ENCODE peak calls at places on chromosomes 5 and 9, in five cellular contexts. B, Y, T, R and A are unnamed samples.

GRCh38 chr5:135310328-135310989 is 88.6 kb downstream of the MACROH2A1 start:
- DNase-seq in B (no peak), Y (no peak), T (no peak), R (no peak), A (no peak)

GRCh38 chr9:90460220-90460619 is 182.4 kb downstream of the DIRAS2 start:
- DNase-seq in B (no peak), Y (no peak), T (no peak), R (no peak), A (no peak)

GRCh38 chr5:149799119-149799623 is 69.1 kb downstream of the PPARGC1B start:
- DNase-seq in B (peak), Y (no peak), T (no peak), R (peak), A (no peak)

GRCh38 chr5:33601881-33602280 is 161.1 kb downstream of the TARS1 start:
- DNase-seq in B (no peak), Y (no peak), T (no peak), R (no peak), A (no peak)

GRCh38 chr5:126600631-126601511 is at the start of gene PHAX:
- DNase-seq in B (peak), Y (peak), T (peak), R (peak), A (peak)

GRCh38 chr9:136829981-136830885 is 12.0 kb upstream of the AJM1 start:
- DNase-seq in B (no peak), Y (no peak), T (no peak), R (no peak), A (no peak)

GRCh38 chr9:1052908-1053590 is 2.9 kb downstream of the DMRT2 start:
- DNase-seq in B (no peak), Y (no peak), T (no peak), R (no peak), A (no peak)

GRCh38 chr5:59724482-59725392 is 168.8 kb downstream of the PDE4D start:
- DNase-seq in B (no peak), Y (peak), T (peak), R (peak), A (peak)

GRCh38 chr5:169161022-169161680 is 139.8 kb downstream of the SLIT3 start:
- DNase-seq in B (no peak), Y (no peak), T (no peak), R (peak), A (no peak)

GRCh38 chr9:116096046-116096445 is 57.5 kb upstream of the PAPPA start:
- DNase-seq in B (no peak), Y (no peak), T (no peak), R (no peak), A (no peak)

GRCh38 chr9:133584559-133585476 is 24.4 kb downstream of the FAM163B start:
- DNase-seq in B (no peak), Y (no peak), T (peak), R (peak), A (no peak)

GRCh38 chr9:135214054-135214640 is 126.7 kb downstream of the OLFM1 start:
- DNase-seq in B (no peak), Y (no peak), T (no peak), R (peak), A (no peak)

GRCh38 chr5:37751227-37751626 is 88.6 kb downstream of the GDNF start:
- DNase-seq in B (no peak), Y (no peak), T (no peak), R (no peak), A (no peak)

GRCh38 chr5:74940782-74941363 is 74.7 kb upstream of the FAM169A start:
- DNase-seq in B (no peak), Y (no peak), T (no peak), R (no peak), A (no peak)

GRCh38 chr9:89448381-89448780 is 49.5 kb downstream of the SEMA4D start:
- DNase-seq in B (no peak), Y (no peak), T (no peak), R (no peak), A (no peak)

GRCh38 chr9:122347348-122348287 is 23.2 kb upstream of the PTGS1 start:
- DNase-seq in B (no peak), Y (no peak), T (no peak), R (no peak), A (no peak)

GRCh38 chr9:34777667-34778066 is 67.7 kb upstream of the CCL21 start:
- DNase-seq in B (no peak), Y (no peak), T (no peak), R (no peak), A (no peak)

GRCh38 chr9:133566382-133566781 is 31.9 kb downstream of the ADAMTSL2 start:
- DNase-seq in B (no peak), Y (no peak), T (no peak), R (no peak), A (no peak)

GRCh38 chr9:76852026-76852425 is 53.9 kb downstream of the PRUNE2 start:
- DNase-seq in B (no peak), Y (no peak), T (no peak), R (no peak), A (no peak)
- TF ChIP-seq CTCF in B (no peak), Y (no peak), T (no peak), R (no peak), A (no peak)

GRCh38 chr9:86184125-86184524 is 75.3 kb downstream of the C9orf153 start:
- DNase-seq in B (no peak), Y (no peak), T (no peak), R (no peak), A (no peak)
- H3K4me3 ChIP-seq in B (no peak), Y (no peak), T (no peak), R (no peak), A (no peak)

DNA sequence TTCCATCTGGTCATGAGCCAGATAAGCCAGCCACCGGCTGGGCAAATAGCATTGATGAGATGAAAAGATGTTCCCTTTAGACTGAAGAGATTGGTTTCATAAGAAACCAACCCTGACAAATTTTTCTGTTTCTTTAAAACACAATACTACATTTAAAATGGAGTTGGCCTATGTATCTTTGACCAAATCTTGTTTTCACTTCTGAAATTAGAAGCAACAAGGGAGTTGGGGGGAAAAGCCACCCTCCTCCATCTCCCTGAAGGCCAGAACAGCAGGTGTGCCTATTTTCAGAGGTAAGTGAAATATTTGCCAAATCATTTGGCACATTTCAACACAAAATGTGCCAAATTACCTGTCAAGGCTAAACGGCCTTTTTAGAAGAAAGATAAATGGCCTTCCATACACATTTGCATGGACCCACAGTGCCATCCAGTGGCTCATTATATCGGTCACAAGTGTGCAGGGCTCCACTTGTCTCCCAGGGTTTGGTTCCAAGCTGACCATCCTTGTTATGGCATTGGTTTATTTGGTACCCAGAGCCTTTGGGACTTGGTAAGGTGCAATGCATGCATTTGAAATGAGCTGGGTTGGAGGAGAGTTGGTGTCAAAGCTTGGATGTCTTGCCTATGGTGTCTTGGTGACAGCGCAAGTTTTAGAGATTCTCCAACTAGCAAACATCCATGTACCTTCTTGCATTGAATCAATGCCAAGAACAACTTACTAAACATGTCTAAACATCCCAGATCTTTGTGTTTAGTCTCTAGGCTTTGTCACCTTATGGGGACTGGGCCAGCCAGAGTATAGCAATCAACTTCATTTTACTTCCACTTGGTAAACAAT is 372.0 kb upstream of the KIF2A start:
- DNase-seq in B (peak), Y (peak), T (peak), R (peak), A (peak)
- TF ChIP-seq CTCF in B (peak), Y (peak), T (peak), R (peak), A (peak)

GRCh38 chr5:78591227-78591626 is 57.3 kb downstream of the LHFPL2 start:
- DNase-seq in B (no peak), Y (peak), T (no peak), R (no peak), A (no peak)
- H3K4me3 ChIP-seq in B (no peak), Y (no peak), T (no peak), R (no peak), A (no peak)

DNA sequence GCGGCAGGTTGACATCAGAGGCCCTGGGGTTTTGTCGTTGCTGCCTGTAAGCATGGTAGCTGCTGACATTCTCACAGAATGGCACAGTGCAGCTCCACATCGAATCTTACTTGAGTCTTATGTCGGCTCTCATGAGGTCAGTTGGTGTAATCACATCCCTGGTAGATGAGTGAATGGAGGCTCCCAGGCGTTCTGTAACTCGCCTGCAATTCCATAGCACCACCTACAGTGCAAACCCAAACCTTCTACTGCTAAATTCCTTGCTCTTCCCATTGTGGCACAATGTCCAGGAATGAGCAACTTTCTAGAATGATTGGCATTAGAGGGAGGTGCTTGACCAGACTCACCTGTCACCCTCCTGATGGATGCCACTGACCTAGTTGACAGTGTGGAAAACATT is 578.4 kb downstream of the CCDC171 start:
- DNase-seq in B (no peak), Y (no peak), T (no peak), R (no peak), A (peak)
- TF ChIP-seq CTCF in B (no peak), Y (no peak), T (no peak), R (peak), A (peak)

DNA sequence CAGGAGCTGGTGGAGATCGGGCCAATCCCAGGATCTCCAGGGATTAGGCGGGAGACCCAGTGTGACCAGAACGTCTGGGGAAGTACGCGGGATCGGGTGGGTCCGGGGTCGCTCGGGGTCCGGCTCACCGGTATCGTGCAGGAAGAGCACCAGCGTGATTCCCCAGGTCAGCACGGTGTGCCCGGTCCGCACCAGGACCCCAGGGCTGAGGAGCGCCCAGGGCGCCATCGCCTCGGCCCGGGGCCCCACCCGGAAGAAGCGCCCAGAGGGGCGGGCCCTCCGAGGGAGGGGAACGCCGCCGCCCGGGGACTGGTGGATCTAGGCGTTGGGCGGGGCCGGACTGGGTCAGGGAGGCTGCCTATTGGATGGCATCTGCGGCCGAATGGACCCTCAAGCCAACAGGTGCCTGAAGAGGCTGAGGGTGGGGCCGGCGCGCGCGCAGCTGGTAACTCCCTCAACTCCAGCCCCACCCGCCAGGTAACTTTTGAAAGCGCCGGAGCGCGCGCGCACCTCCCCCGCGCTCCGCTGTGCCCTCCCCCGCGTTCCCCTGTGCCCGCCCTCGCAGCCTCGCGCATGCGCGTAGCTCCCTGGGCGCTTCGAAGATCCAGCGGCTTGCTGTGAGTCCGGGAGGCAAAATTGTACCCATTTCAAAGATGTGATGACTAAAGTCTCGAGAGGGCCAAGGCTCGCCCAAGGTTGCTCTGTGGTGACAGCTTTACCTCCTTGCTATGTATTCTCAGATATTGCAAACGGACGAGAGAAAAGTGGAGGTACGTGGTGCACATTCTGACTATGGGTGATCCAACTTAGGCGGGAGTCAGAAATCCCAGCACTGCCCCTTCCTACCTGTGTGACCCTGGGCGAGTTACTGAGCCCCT is at the start of gene ZDHHC12:
- DNase-seq in B (peak), Y (peak), T (peak), R (peak), A (peak)
- H3K4me3 ChIP-seq in B (peak), Y (peak), T (peak), R (peak), A (peak)

DNA sequence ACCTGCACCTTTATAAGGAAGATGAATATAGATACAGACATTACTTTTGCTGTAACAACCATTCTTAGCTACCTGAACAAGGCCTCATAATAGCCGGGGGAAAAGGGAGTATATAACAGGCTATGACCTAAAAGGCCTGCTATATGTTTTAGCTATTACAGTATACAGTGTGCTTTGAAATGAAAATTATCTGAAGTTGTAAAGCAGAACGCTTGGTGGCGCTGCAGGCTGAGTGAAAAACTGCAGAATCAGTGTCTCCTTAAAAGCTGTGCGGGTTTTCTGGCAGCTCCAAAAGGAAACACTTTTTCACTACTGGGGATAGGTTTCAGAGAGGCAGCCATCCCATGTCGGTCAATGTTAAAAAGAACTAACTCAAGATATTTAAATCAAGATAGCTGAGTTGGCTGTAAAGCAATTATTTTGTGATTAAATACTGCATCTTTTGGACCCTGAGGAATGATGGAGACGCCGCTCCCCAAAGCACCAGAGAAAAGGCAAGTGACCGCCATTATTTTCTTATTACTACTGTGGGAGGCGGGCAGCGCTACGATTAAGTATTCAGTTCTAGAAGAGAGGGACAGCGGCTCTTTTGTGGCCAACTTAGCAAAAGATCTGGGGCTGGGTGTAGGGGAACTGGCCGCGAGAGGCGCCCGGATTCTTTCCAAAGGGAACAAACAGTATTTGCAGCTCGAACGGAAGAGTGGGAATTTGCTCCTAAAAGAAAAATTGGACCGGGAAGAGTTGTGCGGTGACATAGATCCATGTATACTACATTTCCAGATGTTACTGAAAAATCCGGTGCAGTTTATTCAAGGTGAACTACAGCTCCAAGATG is 5.9 kb downstream of the PCDHB6 start:
- DNase-seq in B (no peak), Y (no peak), T (no peak), R (no peak), A (no peak)
- TF ChIP-seq CTCF in B (no peak), Y (peak), T (peak), R (peak), A (peak)

GRCh38 chr5:175539936-175540335 is 61.6 kb downstream of the SFXN1 start:
- DNase-seq in B (no peak), Y (no peak), T (no peak), R (no peak), A (no peak)
- H3K4me3 ChIP-seq in B (no peak), Y (no peak), T (no peak), R (no peak), A (no peak)